ENCODE peak calls at places on chromosomes 11 and 22, in eight cellular contexts. Z is CD8-positive, alpha-beta T cell; B is astrocyte of the spinal cord; O is A549; A is lower lobe of right lung; Q is psoas muscle; G is mucosa of descending colon; F is GM13976. I is an unnamed sample.
A peak's percentile ranks its signal among the peaks of the same experiment; 100 is the strongest.

GRCh38 chr11:66429983-66430602 is 8.6 kb downstream of the MRPL11 start:
- DNase-seq in Z (peak; percentile 64), B (peak; percentile 62), O (peak; percentile 75), A (peak; percentile 83), Q (peak; percentile 62), G (peak; percentile 81), F (peak; percentile 83), I (peak; percentile 77)

GRCh38 chr22:50445071-50445879 is 29.6 kb downstream of the SBF1 start:
- DNase-seq in Z (peak; percentile 32), B (no peak), O (no peak), A (peak; percentile 73), Q (peak; percentile 23), G (no peak), F (no peak), I (no peak)

GRCh38 chr22:43616645-43617044 is 195.5 kb downstream of the EFCAB6 start:
- DNase-seq in Z (no peak), B (no peak), O (no peak), A (no peak), Q (no peak), G (peak; percentile 80), F (no peak), I (no peak)

GRCh38 chr11:132307309-132308020 is 937.0 kb downstream of the NTM start:
- DNase-seq in Z (no peak), B (no peak), O (no peak), A (no peak), Q (no peak), G (no peak), F (no peak), I (no peak)

GRCh38 chr22:44724859-44725258 is 22.9 kb downstream of the PRR5 start:
- DNase-seq in Z (no peak), B (no peak), O (no peak), A (no peak), Q (no peak), G (no peak), F (no peak), I (no peak)

GRCh38 chr11:11313426-11313825 is 39.6 kb downstream of the CSNK2A3 start:
- DNase-seq in Z (no peak), B (no peak), O (peak; percentile 66), A (peak; percentile 58), Q (peak; percentile 29), G (no peak), F (no peak), I (no peak)

GRCh38 chr11:3738241-3738640 is 59.1 kb downstream of the NUP98 start:
- DNase-seq in Z (no peak), B (no peak), O (no peak), A (no peak), Q (no peak), G (no peak), F (no peak), I (no peak)

GRCh38 chr11:7585816-7586215 is 72.0 kb downstream of the PPFIBP2 start:
- DNase-seq in Z (no peak), B (no peak), O (no peak), A (no peak), Q (no peak), G (no peak), F (no peak), I (no peak)

GRCh38 chr22:24051568-24051967 is 40.5 kb downstream of the CABIN1 start:
- DNase-seq in Z (no peak), B (no peak), O (no peak), A (no peak), Q (peak; percentile 37), G (no peak), F (no peak), I (no peak)

GRCh38 chr11:35030716-35031213 is 108.2 kb upstream of the CD44 start:
- DNase-seq in Z (no peak), B (peak; percentile 97), O (peak; percentile 91), A (no peak), Q (peak; percentile 76), G (peak; percentile 37), F (no peak), I (no peak)

GRCh38 chr11:35031869-35032268 is 107.1 kb upstream of the CD44 start:
- DNase-seq in Z (no peak), B (peak; percentile 33), O (no peak), A (no peak), Q (no peak), G (no peak), F (no peak), I (no peak)

GRCh38 chr11:35034401-35034800 is 104.6 kb upstream of the CD44 start:
- DNase-seq in Z (no peak), B (no peak), O (no peak), A (no peak), Q (no peak), G (no peak), F (no peak), I (no peak)

GRCh38 chr11:35035894-35036408 is 103.0 kb upstream of the CD44 start:
- DNase-seq in Z (no peak), B (peak; percentile 96), O (no peak), A (no peak), Q (no peak), G (no peak), F (no peak), I (no peak)

DNA sequence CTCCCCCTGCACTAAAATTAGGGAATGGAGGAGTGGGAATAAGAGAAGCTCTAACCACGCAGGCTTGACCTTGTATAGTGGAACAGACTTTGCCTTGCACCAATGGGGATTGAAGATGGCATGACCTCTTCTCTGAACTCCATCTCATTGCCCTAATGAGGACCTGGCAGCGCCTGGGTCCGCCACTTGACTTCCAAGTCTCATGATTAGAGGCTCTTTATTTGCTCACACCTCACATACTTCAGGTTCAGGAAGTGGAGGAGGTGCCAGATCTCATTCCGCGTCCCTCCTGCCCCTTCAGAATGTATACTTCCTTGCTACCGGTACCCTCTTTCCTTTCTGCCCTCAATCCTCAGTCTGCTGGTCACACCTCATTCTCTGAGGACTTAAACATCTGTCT is 106.0 kb upstream of the CD44 start:
- DNase-seq in Z (no peak), B (no peak), O (no peak), A (peak; percentile 63), Q (no peak), G (no peak), F (no peak), I (no peak)
- TF ChIP-seq CTCF in Z (no peak), B (no peak), O (no peak), A (no peak), Q (no peak), G (no peak), F (no peak), I (no peak)

GRCh38 chr11:56909080-56909479 is 79.6 kb upstream of the OR5AK2 start:
- DNase-seq in Z (no peak), B (no peak), O (peak; percentile 42), A (no peak), Q (no peak), G (no peak), F (no peak), I (no peak)

GRCh38 chr11:56910046-56910753 is 78.5 kb upstream of the OR5AK2 start:
- DNase-seq in Z (no peak), B (no peak), O (peak; percentile 99), A (no peak), Q (no peak), G (peak; percentile 47), F (no peak), I (no peak)

GRCh38 chr11:56911312-56911711 is 77.4 kb upstream of the OR5AK2 start:
- DNase-seq in Z (no peak), B (no peak), O (peak; percentile 73), A (no peak), Q (no peak), G (no peak), F (no peak), I (no peak)

GRCh38 chr11:56909563-56909962 is 79.2 kb upstream of the OR5AK2 start:
- DNase-seq in Z (no peak), B (no peak), O (peak; percentile 72), A (no peak), Q (no peak), G (no peak), F (no peak), I (no peak)

DNA sequence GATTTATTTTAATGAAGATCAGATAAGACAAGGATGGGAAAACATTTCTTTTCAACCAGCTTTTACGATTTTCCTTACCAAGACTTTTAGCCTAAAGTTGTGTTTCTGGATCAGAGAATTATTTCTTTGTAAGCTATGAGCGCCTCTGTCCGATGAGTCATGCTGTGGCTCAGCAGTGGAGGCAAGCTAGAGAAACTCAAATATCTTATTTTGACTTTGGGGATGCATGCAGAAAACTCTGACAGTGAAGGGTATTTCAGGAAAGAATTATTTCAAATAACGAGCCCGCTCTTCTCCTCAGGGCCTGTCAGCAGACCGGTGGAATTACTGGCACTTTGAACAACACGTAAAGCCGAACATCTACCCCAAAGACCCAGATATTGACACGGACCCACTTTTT is 77.9 kb upstream of the OR5AK2 start:
- DNase-seq in Z (no peak), B (no peak), O (peak; percentile 78), A (no peak), Q (no peak), G (no peak), F (no peak), I (no peak)
- TF ChIP-seq CTCF in Z (no peak), B (no peak), O (no peak), A (no peak), Q (no peak), G (no peak), F (no peak), I (no peak)

DNA sequence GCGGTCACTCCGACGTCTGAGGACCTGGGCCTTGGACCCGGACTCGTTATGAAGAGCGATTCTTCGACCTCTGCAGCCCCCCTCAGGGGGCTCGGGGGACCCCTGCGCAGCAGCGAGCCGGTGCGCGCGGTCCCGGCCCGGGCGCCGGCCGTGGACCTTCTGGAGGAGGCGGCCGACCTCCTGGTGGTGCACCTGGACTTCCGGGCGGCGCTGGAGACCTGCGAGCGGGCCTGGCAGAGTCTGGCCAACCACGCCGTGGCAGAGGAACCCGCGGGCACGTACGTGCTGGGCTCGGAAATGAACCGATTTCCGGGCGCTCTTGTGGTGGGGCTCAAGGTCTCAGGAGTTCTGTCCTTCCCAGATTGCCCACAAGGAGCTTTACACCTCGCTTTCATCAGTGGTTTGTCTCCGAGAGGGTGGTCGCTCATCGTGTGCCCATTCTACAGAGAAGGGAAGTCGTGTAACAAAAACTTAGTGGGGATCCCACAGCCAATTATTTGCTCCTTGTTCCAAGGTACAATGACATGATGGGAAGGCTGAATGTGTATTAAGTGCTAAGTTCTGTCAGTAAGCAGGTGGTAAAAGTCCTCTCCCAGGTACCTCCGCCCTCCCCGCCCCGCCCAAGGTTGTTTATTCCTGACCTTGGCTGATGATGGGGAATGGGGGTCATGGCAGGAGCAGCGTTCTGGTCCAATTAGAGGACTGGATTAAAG is 695 bp downstream of the PEX26 start:
- DNase-seq in Z (peak; percentile 16), B (no peak), O (peak; percentile 25), A (peak; percentile 70), Q (peak; percentile 36), G (peak; percentile 64), F (peak; percentile 54), I (peak; percentile 51)
- TF ChIP-seq CTCF in Z (no peak), B (peak; percentile 18), O (no peak), A (no peak), Q (no peak), G (no peak), F (peak; percentile 14), I (no peak)

DNA sequence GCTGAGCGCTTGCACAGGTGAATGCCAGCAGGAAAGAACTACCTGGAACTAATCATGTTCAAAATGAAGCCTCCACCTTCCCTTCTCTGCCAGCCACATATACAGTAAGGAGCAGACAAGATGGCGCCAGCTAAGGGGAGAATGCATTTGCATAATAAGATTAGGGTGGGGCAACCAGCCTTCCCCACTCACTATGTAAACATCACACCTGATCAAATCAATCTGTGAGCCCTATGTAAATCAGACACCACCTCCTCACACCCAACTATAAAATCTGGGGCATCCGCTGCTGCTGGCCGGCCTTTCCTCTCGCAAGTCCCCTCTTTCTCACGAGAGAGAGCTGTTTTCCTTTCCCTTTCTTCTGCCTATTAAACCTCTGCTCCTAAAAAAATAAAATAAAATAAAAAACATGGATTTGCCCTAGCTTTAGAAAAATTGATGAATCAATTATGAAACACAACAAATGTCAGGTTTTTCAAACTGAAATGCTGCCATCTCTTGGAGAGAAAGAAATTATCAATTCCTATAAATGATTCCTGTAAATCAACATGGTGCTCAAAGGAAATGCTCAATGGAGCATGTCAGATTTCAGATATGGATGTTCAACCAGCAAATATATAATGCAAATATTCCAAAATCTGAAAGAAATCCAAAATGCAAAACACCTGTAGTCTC is 108.9 kb downstream of the SGSM3 start:
- DNase-seq in Z (no peak), B (no peak), O (no peak), A (no peak), Q (no peak), G (no peak), F (no peak), I (no peak)
- TF ChIP-seq CTCF in Z (no peak), B (no peak), O (no peak), A (no peak), Q (no peak), G (no peak), F (no peak), I (no peak)

I was measured in endothelial cell.